ENCODE peak calls at places on chromosomes 11 and 22, in five cellular contexts. T, V, U, N and F are unnamed samples.

GRCh38 chr11:69893631-69894030 is 74.4 kb upstream of the FGF3 start:
- DNase-seq in T (no peak), V (no peak), U (no peak), N (no peak), F (no peak)

GRCh38 chr22:17963015-17963414 is 61.3 kb downstream of the MICAL3 start:
- DNase-seq in T (no peak), V (no peak), U (no peak), N (no peak), F (no peak)

GRCh38 chr11:86671386-86672006 is 920 bp downstream of the ME3 start:
- DNase-seq in T (peak; percentile 44), V (peak; percentile 37), U (peak; percentile 86), N (no peak), F (no peak)

GRCh38 chr11:66882540-66882939 is 25.7 kb downstream of the LRFN4 start:
- DNase-seq in T (no peak), V (no peak), U (no peak), N (no peak), F (no peak)

GRCh38 chr11:44811841-44812448 is 85.2 kb downstream of the TSPAN18 start:
- DNase-seq in T (no peak), V (no peak), U (no peak), N (no peak), F (no peak)

GRCh38 chr11:127651175-127651887 is 650.8 kb upstream of the KIRREL3 start:
- DNase-seq in T (no peak), V (no peak), U (no peak), N (no peak), F (no peak)

GRCh38 chr22:37074537-37074936 is 23.0 kb downstream of the KCTD17 start:
- DNase-seq in T (no peak), V (no peak), U (no peak), N (no peak), F (no peak)

GRCh38 chr11:128398517-128399152 is 188.7 kb downstream of the ETS1 start:
- DNase-seq in T (no peak), V (no peak), U (no peak), N (no peak), F (no peak)

GRCh38 chr11:73087730-73088129 is 54.4 kb downstream of the FCHSD2 start:
- DNase-seq in T (no peak), V (no peak), U (no peak), N (no peak), F (no peak)

GRCh38 chr11:102757823-102758549 is 22.4 kb downstream of the MMP10 start:
- DNase-seq in T (no peak), V (no peak), U (no peak), N (no peak), F (no peak)

GRCh38 chr11:125971618-125972017 is 25.8 kb downstream of the VSIG10L2 start:
- DNase-seq in T (no peak), V (no peak), U (no peak), N (no peak), F (no peak)

GRCh38 chr11:11215944-11216343 is 137.1 kb downstream of the CSNK2A3 start:
- DNase-seq in T (no peak), V (no peak), U (no peak), N (no peak), F (no peak)

GRCh38 chr11:72598901-72599300 is 75.3 kb downstream of the PDE2A start:
- DNase-seq in T (peak; percentile 59), V (no peak), U (peak; percentile 65), N (no peak), F (no peak)

GRCh38 chr11:57456960-57457642 is 3.2 kb upstream of the RTN4RL2 start:
- DNase-seq in T (peak; percentile 80), V (peak; percentile 88), U (peak; percentile 89), N (peak; percentile 74), F (peak; percentile 57)

GRCh38 chr22:22703715-22704114 is 59.3 kb downstream of the GGTLC2 start:
- DNase-seq in T (peak; percentile 18), V (no peak), U (no peak), N (no peak), F (no peak)

GRCh38 chr11:60859616-60860250 is 4.0 kb upstream of the PTGDR2 start:
- DNase-seq in T (no peak), V (no peak), U (no peak), N (no peak), F (no peak)

GRCh38 chr11:35126000-35126878 is 12.7 kb upstream of the CD44 start:
- DNase-seq in T (no peak), V (no peak), U (no peak), N (no peak), F (no peak)

GRCh38 chr22:25746012-25746373 is 4.0 kb downstream of the MYO18B start:
- DNase-seq in T (no peak), V (no peak), U (no peak), N (no peak), F (no peak)

GRCh38 chr11:75592699-75593098 is 30.6 kb downstream of the SERPINH1 start:
- DNase-seq in T (no peak), V (no peak), U (no peak), N (no peak), F (no peak)

GRCh38 chr11:40166892-40167291 is 1292.6 kb downstream of the LRRC4C start:
- DNase-seq in T (no peak), V (no peak), U (no peak), N (no peak), F (no peak)

GRCh38 chr11:44858796-44859527 is 91.7 kb downstream of the TP53I11 start:
- DNase-seq in T (no peak), V (no peak), U (no peak), N (no peak), F (no peak)

GRCh38 chr22:50191041-50191740 is 5.5 kb downstream of the TRABD start:
- DNase-seq in T (no peak), V (no peak), U (no peak), N (peak; percentile 87), F (peak; percentile 54)

GRCh38 chr22:23220485-23221350 is 40.4 kb downstream of the BCR start:
- DNase-seq in T (no peak), V (no peak), U (no peak), N (peak; percentile 63), F (no peak)

GRCh38 chr11:96338910-96339703 is 3.9 kb downstream of the MAML2 start:
- DNase-seq in T (no peak), V (no peak), U (peak; percentile 40), N (peak; percentile 68), F (peak; percentile 8)

GRCh38 chr11:73397468-73398131 is 21.4 kb downstream of the RELT start:
- DNase-seq in T (no peak), V (peak; percentile 10), U (no peak), N (no peak), F (no peak)

GRCh38 chr11:288328-289144 is at the start of gene PGGHG:
- DNase-seq in T (peak; percentile 86), V (peak; percentile 43), U (peak; percentile 82), N (peak; percentile 64), F (peak; percentile 54)

GRCh38 chr11:18707811-18708340 is 9.3 kb downstream of the TMEM86A start:
- DNase-seq in T (no peak), V (no peak), U (no peak), N (no peak), F (no peak)

GRCh38 chr22:40036591-40037225 is 42.0 kb downstream of the FAM83F start:
- DNase-seq in T (peak; percentile 69), V (no peak), U (peak; percentile 43), N (peak; percentile 66), F (no peak)

GRCh38 chr11:112962854-112963367 is 1.7 kb downstream of the NCAM1 start:
- DNase-seq in T (no peak), V (no peak), U (peak; percentile 67), N (no peak), F (no peak)

GRCh38 chr11:26621147-26621546 is 49.1 kb upstream of the MUC15 start:
- DNase-seq in T (peak; percentile 78), V (no peak), U (no peak), N (no peak), F (no peak)

DNA sequence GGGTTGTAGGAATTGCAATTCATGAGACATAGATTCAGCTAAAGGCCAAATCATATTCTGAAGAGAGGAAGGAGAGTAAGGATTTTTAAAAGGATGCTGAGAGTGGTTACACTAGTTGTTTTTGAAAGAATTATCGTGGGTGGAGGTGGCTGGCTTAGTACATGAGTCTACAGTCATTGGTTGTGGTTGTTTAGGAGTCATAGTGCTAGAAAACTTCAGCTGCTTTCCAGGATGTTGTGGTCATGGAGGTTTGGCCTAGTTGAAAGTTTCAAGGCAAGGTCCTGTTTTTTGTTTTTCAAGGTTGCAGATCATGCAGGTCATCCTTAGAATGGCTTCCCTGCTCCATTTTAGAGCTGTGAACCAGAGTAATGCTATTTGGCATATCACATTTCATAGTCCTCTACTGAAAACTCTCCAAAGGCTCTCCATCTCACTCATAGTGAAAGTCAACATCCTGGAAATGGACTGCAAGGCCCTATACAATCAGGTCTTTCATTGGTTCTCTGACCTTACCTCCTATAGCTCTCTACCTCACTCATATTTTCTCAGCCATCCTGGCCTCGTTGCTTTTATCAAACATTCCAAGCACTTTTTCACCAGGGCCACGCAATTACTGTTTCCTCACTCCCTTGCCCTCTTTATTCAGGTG is 26.1 kb upstream of the ZBTB44 start:
- DNase-seq in T (no peak), V (no peak), U (no peak), N (peak; percentile 13), F (no peak)
- H3K9me3 ChIP-seq in T (no peaks in the 10 kb centered on the region), V (peaks cover 10% of the 10 kb centered on the region), U (no peaks in the 10 kb centered on the region), N (peaks cover 12% of the 10 kb centered on the region), F (peaks cover 6% of the 10 kb centered on the region)

GRCh38 chr22:31082606-31083376 is 1.7 kb downstream of the SMTN start:
- DNase-seq in T (peak; percentile 76), V (no peak), U (peak; percentile 87), N (peak; percentile 78), F (no peak)
- H3K9me3 ChIP-seq in T (no peaks in the 10 kb centered on the region), V (no peaks in the 10 kb centered on the region), U (no peaks in the 10 kb centered on the region), N (no peaks in the 10 kb centered on the region), F (no peaks in the 10 kb centered on the region)

DNA sequence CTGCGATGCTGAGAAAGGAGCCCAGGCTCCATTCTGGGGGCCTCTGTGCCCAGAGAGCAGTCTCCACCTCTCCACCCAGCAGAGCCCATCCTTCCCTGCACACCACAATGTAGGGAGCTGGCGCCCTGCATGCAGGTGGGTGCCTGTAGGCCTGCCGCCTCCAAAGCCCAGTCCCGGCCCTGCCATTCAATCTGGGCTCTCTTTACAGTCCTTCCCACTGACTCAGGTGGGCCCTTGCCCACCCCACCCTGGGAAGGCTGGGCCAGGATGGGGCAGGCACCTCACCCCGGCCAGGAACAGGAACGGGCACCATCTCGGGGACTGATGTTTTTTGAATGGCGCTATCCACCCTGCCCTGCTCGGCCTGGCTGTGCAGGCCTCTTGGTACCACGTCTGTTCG is 98.6 kb downstream of the MORC2 start:
- DNase-seq in T (no peak), V (no peak), U (no peak), N (no peak), F (no peak)
- H3K9me3 ChIP-seq in T (no peaks in the 10 kb centered on the region), V (no peaks in the 10 kb centered on the region), U (no peaks in the 10 kb centered on the region), N (no peaks in the 10 kb centered on the region), F (no peaks in the 10 kb centered on the region)

GRCh38 chr11:29786092-29786491 is 230.7 kb downstream of the KCNA4 start:
- DNase-seq in T (no peak), V (no peak), U (no peak), N (no peak), F (no peak)

GRCh38 chr11:29780756-29781155 is 236.1 kb downstream of the KCNA4 start:
- DNase-seq in T (no peak), V (no peak), U (peak; percentile 11), N (peak; percentile 5), F (no peak)

GRCh38 chr11:29781268-29781667 is 235.6 kb downstream of the KCNA4 start:
- DNase-seq in T (no peak), V (no peak), U (peak; percentile 30), N (no peak), F (no peak)

GRCh38 chr11:29782447-29782846 is 234.4 kb downstream of the KCNA4 start:
- DNase-seq in T (no peak), V (no peak), U (no peak), N (no peak), F (no peak)

GRCh38 chr11:29783506-29783905 is 233.3 kb downstream of the KCNA4 start:
- DNase-seq in T (no peak), V (no peak), U (no peak), N (no peak), F (no peak)
- H3K9me3 ChIP-seq in T (no peaks in the 10 kb centered on the region), V (peaks cover 6% of the 10 kb centered on the region), U (no peaks in the 10 kb centered on the region), N (no peaks in the 10 kb centered on the region), F (no peaks in the 10 kb centered on the region)